ENCODE peak calls at places on chromosomes 11 and 22, in five cellular contexts. Y is transverse colon, Q is GM12878, S is GM23338, D is HCT116. M is an unnamed sample.

GRCh38 chr11:130571947-130572584 is 123.6 kb downstream of the ADAMTS15 start:
- DNase-seq in D (no peak), Q (no peak), S (no peak), Y (no peak), M (no peak)

GRCh38 chr22:38868286-38868721 is 3.7 kb downstream of the CBX6 start:
- DNase-seq in D (no peak), Q (no peak), S (no peak), Y (no peak), M (no peak)

GRCh38 chr11:132718711-132719641 is 813.3 kb downstream of the OPCML start:
- DNase-seq in Q (no peak), Y (peak), D (no peak), S (no peak), M (no peak)

GRCh38 chr22:42632096-42632495 is 8.3 kb downstream of the ATP5MGL start:
- DNase-seq in Y (no peak), D (no peak), S (peak), Q (no peak), M (peak)

GRCh38 chr22:37746366-37747089 is 49.7 kb downstream of the TRIOBP start:
- DNase-seq in S (no peak), Y (no peak), Q (no peak), D (no peak), M (peak)

GRCh38 chr11:27028653-27029052 is 12.0 kb upstream of the BBOX1 start:
- DNase-seq in D (no peak), Y (no peak), S (no peak), Q (no peak), M (no peak)

GRCh38 chr11:25924586-25924985 is 407.3 kb upstream of the ANO3 start:
- DNase-seq in Y (no peak), Q (no peak), S (no peak), D (no peak), M (no peak)

GRCh38 chr22:28822930-28823481 is 22.6 kb upstream of the XBP1 start:
- DNase-seq in Y (peak), D (no peak), Q (no peak), S (no peak), M (no peak)

GRCh38 chr11:68965901-68966868 is 14.6 kb downstream of the MRGPRD start:
- DNase-seq in Y (no peak), D (no peak), Q (no peak), S (no peak), M (no peak)

GRCh38 chr11:75827562-75827961 is 12.6 kb downstream of the UVRAG start:
- DNase-seq in S (no peak), D (no peak), Y (no peak), Q (no peak), M (no peak)
- TF ChIP-seq POLR2AphosphoS5 in S (no peak), D (no peak), Y (no peak), Q (no peak), M (no peak)

GRCh38 chr11:67586568-67587250 is 3.1 kb downstream of the GSTP1 start:
- DNase-seq in S (no peak), Q (no peak), Y (no peak), D (no peak), M (no peak)

GRCh38 chr11:67584205-67584880 is 731 bp downstream of the GSTP1 start:
- DNase-seq in S (peak), D (no peak), Q (no peak), Y (peak), M (no peak)

GRCh38 chr11:67585911-67586310 is 2.3 kb downstream of the GSTP1 start:
- DNase-seq in S (no peak), D (no peak), Q (no peak), Y (no peak), M (no peak)

GRCh38 chr11:67583319-67584204 is at the start of gene GSTP1:
- DNase-seq in Y (peak), D (peak), S (peak), Q (no peak), M (peak)

GRCh38 chr11:67584881-67585873 is 1.6 kb downstream of the GSTP1 start:
- DNase-seq in Y (no peak), Q (no peak), D (no peak), S (no peak), M (no peak)
- TF ChIP-seq POLR2AphosphoS5 in Y (no peak), Q (no peak), D (no peak), S (no peak), M (no peak)

GRCh38 chr22:49925525-49926128 is 7.2 kb downstream of the CRELD2 start:
- DNase-seq in S (no peak), Q (peak), Y (peak), D (no peak), M (no peak)
- TF ChIP-seq POLR2AphosphoS5 in S (no peak), Q (peak), Y (no peak), D (no peak), M (no peak)

GRCh38 chr11:11913395-11913794 is 71.6 kb downstream of the USP47 start:
- DNase-seq in Q (no peak), S (no peak), Y (no peak), D (no peak), M (no peak)

GRCh38 chr11:11915625-11916024 is 73.9 kb downstream of the USP47 start:
- DNase-seq in Q (no peak), Y (no peak), S (no peak), D (no peak), M (no peak)

GRCh38 chr11:11909727-11910126 is 68.0 kb downstream of the USP47 start:
- DNase-seq in Y (no peak), Q (no peak), D (no peak), S (no peak), M (no peak)

GRCh38 chr11:11910541-11910940 is 68.8 kb downstream of the USP47 start:
- DNase-seq in Q (no peak), Y (no peak), S (no peak), D (no peak), M (no peak)
- TF ChIP-seq POLR2AphosphoS5 in Q (no peak), Y (no peak), S (no peak), D (no peak), M (no peak)

GRCh38 chr11:65884716-65885092 is 3.6 kb downstream of the FIBP start:
- DNase-seq in S (peak), D (no peak), Q (no peak), Y (peak), M (peak)
- TF ChIP-seq POLR2AphosphoS5 in S (no peak), D (no peak), Q (no peak), Y (no peak), M (no peak)

GRCh38 chr11:45146072-45147016 is at the start of gene PRDM11:
- DNase-seq in Y (peak), S (peak), Q (no peak), D (peak), M (no peak)

GRCh38 chr11:45147871-45148270 is 1.4 kb downstream of the PRDM11 start:
- DNase-seq in Y (no peak), Q (no peak), D (no peak), S (no peak), M (no peak)

GRCh38 chr11:45145421-45146071 is 893 bp upstream of the PRDM11 start:
- DNase-seq in Q (no peak), D (no peak), S (peak), Y (peak), M (no peak)

GRCh38 chr11:45148276-45148675 is 1.8 kb downstream of the PRDM11 start:
- DNase-seq in S (no peak), Q (no peak), Y (no peak), D (no peak), M (no peak)

GRCh38 chr11:45147017-45147728 is 734 bp downstream of the PRDM11 start:
- DNase-seq in S (peak), Y (peak), D (peak), Q (peak), M (peak)
- TF ChIP-seq POLR2AphosphoS5 in S (peak), Y (peak), D (peak), Q (peak), M (no peak)

GRCh38 chr11:10386861-10387208 is 68.2 kb upstream of the AMPD3 start:
- DNase-seq in D (no peak), S (no peak), Q (no peak), Y (no peak), M (no peak)

GRCh38 chr11:10390375-10390774 is 64.7 kb upstream of the AMPD3 start:
- DNase-seq in Q (no peak), Y (no peak), S (no peak), D (no peak), M (no peak)

GRCh38 chr11:10387209-10388083 is 67.6 kb upstream of the AMPD3 start:
- DNase-seq in Y (peak), Q (no peak), D (no peak), S (no peak), M (no peak)

GRCh38 chr11:10388096-10388495 is 67.0 kb upstream of the AMPD3 start:
- DNase-seq in S (no peak), Q (no peak), Y (no peak), D (no peak), M (no peak)

GRCh38 chr11:10388574-10388973 is 66.5 kb upstream of the AMPD3 start:
- DNase-seq in Q (no peak), S (no peak), D (no peak), Y (no peak), M (no peak)
- TF ChIP-seq POLR2AphosphoS5 in Q (no peak), S (no peak), D (no peak), Y (no peak), M (no peak)

GRCh38 chr11:73322986-73323306 is 14.9 kb downstream of the ARHGEF17 start:
- DNase-seq in Y (no peak), S (no peak), D (no peak), Q (no peak), M (no peak)

GRCh38 chr11:73324116-73324515 is 16.0 kb downstream of the ARHGEF17 start:
- DNase-seq in Y (no peak), Q (no peak), S (no peak), D (no peak), M (no peak)

GRCh38 chr11:73323464-73323863 is 15.4 kb downstream of the ARHGEF17 start:
- DNase-seq in S (peak), Y (peak), D (no peak), Q (no peak), M (no peak)

GRCh38 chr11:73325036-73325981 is 17.2 kb downstream of the ARHGEF17 start:
- DNase-seq in S (no peak), Q (peak), Y (no peak), D (no peak), M (peak)

DNA sequence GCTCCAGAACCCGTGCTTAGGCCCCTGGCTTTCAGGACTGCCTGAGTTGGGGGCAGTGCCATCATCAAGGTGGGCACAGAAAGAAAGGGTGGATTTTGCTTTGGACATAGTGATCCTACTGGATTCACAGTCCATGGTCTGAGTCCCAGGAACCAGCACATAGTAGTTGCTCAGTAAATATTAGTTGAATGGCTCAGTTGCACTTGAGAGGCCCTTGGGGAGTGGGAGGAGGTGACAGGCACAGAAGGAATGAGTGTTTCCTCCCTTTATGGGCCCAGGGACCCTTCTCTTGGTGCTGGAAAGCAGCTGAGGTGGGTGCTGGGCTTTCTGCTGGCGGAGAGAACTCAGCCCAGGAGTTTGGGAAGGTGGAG is 16.6 kb downstream of the ARHGEF17 start:
- DNase-seq in Q (no peak), Y (no peak), S (no peak), D (no peak), M (no peak)
- TF ChIP-seq POLR2AphosphoS5 in Q (no peak), Y (no peak), S (no peak), D (no peak), M (no peak)

GRCh38 chr11:92342886-92343285 is 118.3 kb downstream of the FAT3 start:
- DNase-seq in S (no peak), D (no peak), Y (no peak), Q (no peak), M (no peak)
- TF ChIP-seq POLR2AphosphoS5 in S (no peak), D (no peak), Y (no peak), Q (no peak), M (no peak)

M was measured in GM12892.